ENCODE peak calls at places on chromosomes 12 and 14, in four cellular contexts. W is endodermal cell, F is CMK, M is cardiac fibroblast. B is an unnamed sample.

GRCh38 chr14:57390806-57391562 is 598 bp downstream of the NAA30 start:
- DNase-seq in W (peak; percentile 80), F (no peak), M (peak; percentile 39), B (peak; percentile 43)

GRCh38 chr14:102672410-102672960 is 80.0 kb downstream of the RCOR1 start:
- DNase-seq in W (no peak), F (no peak), M (no peak), B (no peak)

GRCh38 chr14:99389171-99389826 is 91.4 kb downstream of the SETD3 start:
- DNase-seq in W (peak; percentile 92), F (no peak), M (peak; percentile 38), B (peak; percentile 80)

GRCh38 chr14:37544407-37544806 is 50.6 kb downstream of the FOXA1 start:
- DNase-seq in W (no peak), F (no peak), M (no peak), B (no peak)

GRCh38 chr14:103221781-103222358 is 98.6 kb downstream of the TNFAIP2 start:
- DNase-seq in W (no peak), F (no peak), M (no peak), B (peak; percentile 25)

GRCh38 chr14:90491221-90491867 is 94.5 kb downstream of the CALM1 start:
- DNase-seq in W (no peak), F (no peak), M (peak; percentile 75), B (no peak)

GRCh38 chr12:113137861-113138783 is 2.6 kb upstream of the RASAL1 start:
- DNase-seq in W (peak; percentile 49), F (no peak), M (no peak), B (no peak)

GRCh38 chr14:36451346-36452065 is 68.5 kb downstream of the NKX2-1 start:
- DNase-seq in W (no peak), F (no peak), M (no peak), B (no peak)

GRCh38 chr14:71720978-71721624 is 211.1 kb upstream of the RGS6 start:
- DNase-seq in W (peak; percentile 89), F (peak; percentile 48), M (peak; percentile 92), B (peak; percentile 73)

B was measured in H9.